ENCODE peak calls at places on chromosomes 4 and X, in five cellular contexts. B is GM23248, U is cardiac fibroblast, F is ovary, K is heart left ventricle. N is an unnamed sample.

GRCh38 chr4:12562016-12562415 is 922.1 kb downstream of the RAB28 start:
- DNase-seq in B (no peak), U (peak), F (no peak), K (no peak), N (no peak)

GRCh38 chr4:169248645-169249044 is 22.1 kb downstream of the SH3RF1 start:
- DNase-seq in B (no peak), U (no peak), F (no peak), K (no peak), N (no peak)

GRCh38 chrX:1807301-1807731 is 192.5 kb downstream of the ASMT start:
- DNase-seq in B (peak), U (peak), F (no peak), K (no peak), N (no peak)

GRCh38 chr4:94127707-94128328 is 79.8 kb upstream of the SMARCAD1 start:
- DNase-seq in B (peak), U (peak), F (no peak), K (no peak), N (peak)

GRCh38 chr4:85884251-85884650 is 409.3 kb downstream of the ARHGAP24 start:
- DNase-seq in B (no peak), U (no peak), F (no peak), K (no peak), N (no peak)

GRCh38 chr4:52750819-52751348 is 341 bp downstream of the ERVMER34-1 start:
- DNase-seq in B (peak), U (no peak), F (peak), K (peak), N (peak)

GRCh38 chrX:47562615-47563243 is 1.7 kb downstream of the ARAF start:
- DNase-seq in B (peak), U (peak), F (no peak), K (no peak), N (peak)

GRCh38 chrX:47687249-47687648 is 28.3 kb upstream of the UXT start:
- DNase-seq in B (no peak), U (no peak), F (no peak), K (no peak), N (peak)

GRCh38 chr4:22115262-22115661 is 166.7 kb upstream of the KCNIP4 start:
- DNase-seq in B (no peak), U (no peak), F (no peak), K (no peak), N (no peak)

GRCh38 chrX:43108828-43109227 is 330.9 kb upstream of the PPP1R2C start:
- DNase-seq in B (no peak), U (no peak), F (no peak), K (no peak), N (no peak)

GRCh38 chr4:165634766-165635165 is 238.3 kb upstream of the TLL1 start:
- DNase-seq in B (no peak), U (no peak), F (no peak), K (no peak), N (no peak)

GRCh38 chrX:147894332-147894870 is 17.3 kb upstream of the FMR1 start:
- DNase-seq in B (no peak), U (no peak), F (no peak), K (no peak), N (peak)

GRCh38 chr4:94621491-94622080 is 136.2 kb upstream of the BMPR1B start:
- DNase-seq in B (peak), U (peak), F (peak), K (no peak), N (peak)

GRCh38 chr4:83889802-83890201 is 353.9 kb downstream of the GPAT3 start:
- DNase-seq in B (peak), U (peak), F (no peak), K (no peak), N (peak)

GRCh38 chr4:8228319-8229250 is 29.5 kb downstream of the SH3TC1 start:
- DNase-seq in B (peak), U (peak), F (peak), K (peak), N (peak)

GRCh38 chr4:150355404-150355803 is 226.5 kb upstream of the MAB21L2 start:
- DNase-seq in B (no peak), U (no peak), F (no peak), K (no peak), N (no peak)

GRCh38 chrX:45783002-45783401 is 582.3 kb upstream of the DIPK2B start:
- DNase-seq in B (no peak), U (no peak), F (no peak), K (peak), N (no peak)

GRCh38 chrX:21723814-21724213 is 34.1 kb downstream of the SMPX start:
- DNase-seq in B (no peak), U (no peak), F (no peak), K (no peak), N (no peak)

GRCh38 chrX:149286940-149287349 is 218.2 kb downstream of the IDS start:
- DNase-seq in B (peak), U (peak), F (no peak), K (no peak), N (peak)

GRCh38 chr4:183244506-183244905 is 75.6 kb downstream of the CLDN22 start:
- DNase-seq in B (no peak), U (no peak), F (no peak), K (no peak), N (no peak)

GRCh38 chrX:13151806-13152510 is 107.5 kb upstream of the FAM9C start:
- DNase-seq in B (peak), U (peak), F (no peak), K (no peak), N (no peak)
- H3K4me3 ChIP-seq in B (peak), U (no peak), F (no peak), K (no peak), N (no peak)

GRCh38 chr4:139085141-139085540 is 69.6 kb downstream of the NOCT start:
- DNase-seq in B (peak), U (peak), F (no peak), K (no peak), N (peak)
- H3K4me3 ChIP-seq in B (peak), U (no peak), F (peak), K (peak), N (peak)

GRCh38 chr4:37858877-37859276 is 32.0 kb upstream of the TBC1D1 start:
- DNase-seq in B (no peak), U (no peak), F (no peak), K (no peak), N (no peak)
- H3K4me3 ChIP-seq in B (no peak), U (no peak), F (no peak), K (no peak), N (no peak)

GRCh38 chr4:155245105-155245504 is 36.7 kb downstream of the NPY2R start:
- DNase-seq in B (no peak), U (no peak), F (no peak), K (no peak), N (no peak)

GRCh38 chr4:155249036-155249566 is 40.7 kb downstream of the NPY2R start:
- DNase-seq in B (no peak), U (no peak), F (no peak), K (no peak), N (peak)

DNA sequence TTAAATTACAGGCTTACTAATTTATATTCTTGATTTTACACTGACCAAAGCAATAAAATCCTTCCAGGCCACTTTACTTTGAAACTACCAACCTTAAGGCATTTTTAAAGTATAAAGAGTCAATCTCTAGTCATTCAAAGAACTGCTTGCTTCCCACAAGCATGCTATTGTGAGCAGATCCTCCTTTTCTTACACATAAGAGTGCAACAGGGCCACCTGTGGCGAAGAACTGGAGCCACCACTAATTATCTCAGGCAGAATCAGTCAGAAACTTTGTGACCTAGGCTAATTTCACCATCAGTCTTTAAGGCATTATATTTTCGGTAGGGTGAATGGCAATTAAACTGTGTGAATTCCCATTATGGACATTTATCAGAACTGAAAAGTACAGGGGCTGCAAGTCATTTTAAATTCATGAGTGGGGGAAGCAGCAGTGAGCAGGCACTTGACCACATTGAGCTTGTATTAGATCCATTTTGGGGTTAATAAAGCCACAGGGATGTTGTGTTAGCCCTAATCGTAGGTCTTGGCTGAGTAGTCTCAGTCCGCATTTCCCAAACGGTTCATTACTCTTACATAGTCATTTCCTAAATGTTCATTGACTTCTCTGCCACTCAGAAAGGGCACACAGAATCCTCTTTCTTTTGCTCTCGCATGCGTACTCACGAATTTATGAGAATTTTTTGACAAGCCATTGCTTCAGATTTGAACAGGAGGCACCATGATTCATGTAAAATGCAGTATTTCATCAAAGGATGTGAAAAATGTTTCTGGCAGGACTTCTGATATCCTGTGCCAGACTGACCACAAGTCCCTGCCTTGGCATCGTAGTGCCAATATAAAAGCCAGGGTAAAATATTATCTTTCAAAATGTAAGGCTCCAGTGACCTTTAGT is 39.8 kb downstream of the NPY2R start:
- DNase-seq in B (no peak), U (peak), F (no peak), K (no peak), N (no peak)
- H3K4me3 ChIP-seq in B (no peak), U (no peak), F (no peak), K (no peak), N (no peak)

GRCh38 chr4:6199344-6199921 is 916 bp downstream of the JAKMIP1 start:
- DNase-seq in B (no peak), U (peak), F (no peak), K (no peak), N (no peak)
- H3K4me3 ChIP-seq in B (no peak), U (no peak), F (peak), K (peak), N (no peak)

DNA sequence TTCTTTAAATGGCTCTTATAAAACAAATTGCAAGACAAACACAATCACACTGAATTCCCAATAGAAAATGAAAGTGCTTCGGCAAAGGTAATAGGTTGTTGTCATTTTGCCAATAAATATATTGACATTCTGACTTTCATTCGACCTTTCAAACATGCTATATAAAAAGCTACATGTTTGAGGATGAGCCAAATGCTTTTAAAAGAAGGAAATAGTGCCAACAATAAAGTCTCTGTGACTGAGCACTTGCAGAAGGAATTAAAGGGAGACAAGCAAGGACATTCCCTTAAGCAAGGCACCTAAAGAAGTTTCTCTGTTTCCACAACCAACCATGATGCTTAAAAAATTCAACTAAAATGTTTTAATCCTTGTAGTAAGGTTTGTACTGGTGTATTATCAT is 389.9 kb downstream of the PDGFC start:
- DNase-seq in B (no peak), U (no peak), F (no peak), K (no peak), N (no peak)
- H3K4me3 ChIP-seq in B (peak), U (no peak), F (no peak), K (no peak), N (no peak)

DNA sequence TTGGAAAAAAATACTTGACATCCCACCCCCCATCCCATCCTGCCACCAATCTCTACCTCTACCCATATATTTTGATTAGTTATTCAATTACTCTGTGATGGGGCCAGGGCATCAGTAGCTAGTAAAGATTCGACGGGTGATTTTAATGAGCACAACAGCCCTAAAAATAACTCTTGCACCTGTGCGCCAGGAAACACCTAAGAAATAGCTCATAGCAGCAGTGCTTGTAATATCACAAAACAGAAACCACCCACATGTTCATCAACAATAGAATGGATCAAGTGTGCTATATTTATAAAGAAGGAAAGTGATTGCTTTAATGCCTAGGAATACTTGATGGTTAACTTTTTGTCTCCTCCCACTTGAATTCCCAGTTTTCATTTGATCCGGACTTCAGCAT is 225.6 kb upstream of the LCORL start:
- DNase-seq in B (no peak), U (no peak), F (no peak), K (no peak), N (no peak)
- H3K4me3 ChIP-seq in B (no peak), U (no peak), F (no peak), K (no peak), N (no peak)

GRCh38 chr4:176547005-176547404 is 227.2 kb downstream of the SPCS3 start:
- DNase-seq in B (peak), U (peak), F (no peak), K (no peak), N (no peak)

GRCh38 chr4:176545886-176546285 is 226.1 kb downstream of the SPCS3 start:
- DNase-seq in B (peak), U (peak), F (no peak), K (no peak), N (no peak)

GRCh38 chr4:176548571-176548970 is 228.8 kb downstream of the SPCS3 start:
- DNase-seq in B (peak), U (peak), F (no peak), K (no peak), N (peak)

DNA sequence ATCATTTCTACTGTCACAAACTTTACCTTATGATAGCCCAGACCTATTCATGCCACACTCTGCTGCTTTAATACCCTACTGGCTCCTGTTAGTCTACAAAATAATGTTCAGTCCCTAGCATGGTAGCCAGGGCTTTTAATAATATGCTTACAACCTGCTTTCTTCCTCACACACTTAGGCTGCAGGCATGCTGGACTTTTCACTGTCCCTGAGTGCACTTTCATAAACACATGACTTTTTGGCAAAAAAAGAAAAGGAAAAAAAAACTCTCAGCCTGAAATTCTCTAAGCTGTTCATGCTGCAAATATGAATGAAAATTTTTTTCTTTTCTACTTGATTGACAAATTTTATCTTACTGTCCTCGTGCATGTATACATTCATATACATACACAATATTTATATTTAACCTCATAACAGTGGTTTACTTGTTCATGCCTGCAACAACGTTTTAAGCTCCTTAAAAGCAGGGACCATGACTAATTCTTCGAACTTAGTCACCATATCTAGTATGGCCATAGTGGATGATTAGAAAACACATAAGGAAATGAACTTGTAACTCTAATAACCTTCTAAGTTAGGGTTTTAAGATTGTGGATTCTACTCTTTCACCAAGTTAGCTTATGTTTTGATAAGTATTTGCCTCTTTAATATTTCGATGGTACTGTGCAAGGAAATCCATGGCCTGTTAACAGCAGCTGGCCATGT is 229.5 kb downstream of the SPCS3 start:
- DNase-seq in B (peak), U (peak), F (no peak), K (no peak), N (peak)
- H3K4me3 ChIP-seq in B (no peak), U (no peak), F (no peak), K (no peak), N (no peak)

GRCh38 chrX:17842769-17843525 is 18.2 kb downstream of the RAI2 start:
- DNase-seq in B (peak), U (peak), F (no peak), K (no peak), N (peak)
- H3K4me3 ChIP-seq in B (no peak), U (no peak), F (no peak), K (no peak), N (no peak)

GRCh38 chrX:153647461-153648357 is 706 bp downstream of the DUSP9 start:
- DNase-seq in B (peak), U (no peak), F (peak), K (peak), N (no peak)

GRCh38 chrX:153645151-153645550 is 1.9 kb upstream of the DUSP9 start:
- DNase-seq in B (no peak), U (no peak), F (peak), K (peak), N (no peak)

GRCh38 chrX:153648358-153649177 is 1.6 kb downstream of the DUSP9 start:
- DNase-seq in B (no peak), U (no peak), F (no peak), K (peak), N (no peak)

GRCh38 chrX:153645921-153646481 is 1.0 kb upstream of the DUSP9 start:
- DNase-seq in B (no peak), U (no peak), F (no peak), K (no peak), N (peak)

GRCh38 chrX:153646620-153647373 is at the start of gene DUSP9:
- DNase-seq in B (peak), U (peak), F (peak), K (peak), N (peak)
- H3K4me3 ChIP-seq in B (no peak), U (no peak), F (no peak), K (no peak), N (no peak)